ENCODE peak calls at places on chromosomes 13 and 19, in six cellular contexts. R is uterus, D is mammary epithelial cell, M is choroid plexus epithelial cell, U is GM12865, X is endodermal cell. V is an unnamed sample.

GRCh38 chr13:60454425-60454824 is 57.4 kb downstream of the TDRD3 start:
- DNase-seq in R (no peak), D (no peak), M (peak), U (no peak), X (no peak), V (no peak)

GRCh38 chr19:21328402-21328801 is 808 bp downstream of the ZNF708 start:
- DNase-seq in R (no peak), D (no peak), M (peak), U (peak), X (peak), V (peak)

GRCh38 chr19:55197531-55197930 is 11.8 kb downstream of the PTPRH start:
- DNase-seq in R (no peak), D (no peak), M (peak), U (peak), X (no peak), V (no peak)

GRCh38 chr13:60627071-60627686 is 230.2 kb downstream of the TDRD3 start:
- DNase-seq in R (no peak), D (no peak), M (peak), U (peak), X (peak), V (peak)

GRCh38 chr19:1102407-1103106 is 1.2 kb upstream of the GPX4 start:
- DNase-seq in R (peak), D (peak), M (peak), U (peak), X (no peak), V (no peak)

GRCh38 chr13:35179494-35179893 is 237.4 kb downstream of the NBEA start:
- DNase-seq in R (no peak), D (peak), M (peak), U (no peak), X (no peak), V (no peak)

GRCh38 chr19:56660381-56661105 is 11.0 kb downstream of the ZNF835 start:
- DNase-seq in R (peak), D (no peak), M (no peak), U (no peak), X (no peak), V (no peak)

GRCh38 chr13:21074601-21075302 is 13.4 kb upstream of the LATS2 start:
- DNase-seq in R (peak), D (no peak), M (no peak), U (no peak), X (no peak), V (peak)

GRCh38 chr19:39115105-39115847 is 10.3 kb upstream of the PAK4 start:
- DNase-seq in R (no peak), D (no peak), M (no peak), U (no peak), X (no peak), V (no peak)

GRCh38 chr13:76882431-76882830 is 3.8 kb downstream of the KCTD12 start:
- DNase-seq in R (no peak), D (no peak), M (peak), U (peak), X (no peak), V (no peak)

GRCh38 chr19:42292042-42292960 is 9.6 kb upstream of the PRR19 start:
- DNase-seq in R (no peak), D (no peak), M (no peak), U (no peak), X (no peak), V (no peak)
- TF ChIP-seq CTCF in R (no peak), D (no peak), M (no peak), U (no peak), X (no peak), V (no peak)

GRCh38 chr13:30079501-30079900 is 227.8 kb downstream of the KATNAL1 start:
- DNase-seq in R (no peak), D (no peak), M (no peak), U (no peak), X (no peak), V (no peak)

GRCh38 chr13:30077338-30077737 is 226.9 kb upstream of the UBL3 start:
- DNase-seq in R (no peak), D (no peak), M (no peak), U (no peak), X (peak), V (no peak)

GRCh38 chr13:30078059-30078458 is 227.6 kb upstream of the UBL3 start:
- DNase-seq in R (no peak), D (no peak), M (no peak), U (peak), X (no peak), V (no peak)

GRCh38 chr13:30082391-30082790 is 225.0 kb downstream of the KATNAL1 start:
- DNase-seq in R (no peak), D (no peak), M (no peak), U (no peak), X (no peak), V (no peak)

DNA sequence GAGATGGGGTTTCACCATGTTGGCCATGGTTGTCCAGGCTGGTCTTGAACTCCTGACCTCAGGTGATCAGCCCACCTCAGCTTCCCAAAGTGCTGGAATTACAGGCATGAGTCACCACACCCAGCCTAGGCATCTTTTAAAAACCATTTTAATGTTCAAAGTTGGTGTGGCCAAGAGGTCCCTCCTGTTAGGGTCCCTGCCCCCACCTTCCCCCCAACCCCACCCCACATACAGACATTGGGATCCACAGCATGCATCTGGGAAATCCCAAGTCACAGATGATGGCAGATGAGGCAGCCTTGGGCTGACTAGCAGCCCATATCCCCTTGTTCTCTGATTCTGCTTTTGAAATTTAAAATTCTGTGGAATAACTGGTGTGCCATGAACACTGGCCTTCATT is 226.0 kb downstream of the KATNAL1 start:
- DNase-seq in R (no peak), D (no peak), M (no peak), U (no peak), X (no peak), V (no peak)
- TF ChIP-seq CTCF in R (no peak), D (no peak), M (no peak), U (no peak), X (no peak), V (no peak)

GRCh38 chr13:32024750-32025149 is 6.8 kb upstream of the FRY start:
- DNase-seq in R (no peak), D (no peak), M (no peak), U (no peak), X (no peak), V (no peak)

GRCh38 chr13:32023096-32023495 is 8.5 kb upstream of the FRY start:
- DNase-seq in R (no peak), D (no peak), M (no peak), U (no peak), X (no peak), V (no peak)

GRCh38 chr13:32021785-32022184 is 9.8 kb upstream of the FRY start:
- DNase-seq in R (no peak), D (no peak), M (no peak), U (no peak), X (no peak), V (no peak)

GRCh38 chr13:32022292-32022691 is 9.3 kb upstream of the FRY start:
- DNase-seq in R (peak), D (no peak), M (no peak), U (no peak), X (no peak), V (no peak)

DNA sequence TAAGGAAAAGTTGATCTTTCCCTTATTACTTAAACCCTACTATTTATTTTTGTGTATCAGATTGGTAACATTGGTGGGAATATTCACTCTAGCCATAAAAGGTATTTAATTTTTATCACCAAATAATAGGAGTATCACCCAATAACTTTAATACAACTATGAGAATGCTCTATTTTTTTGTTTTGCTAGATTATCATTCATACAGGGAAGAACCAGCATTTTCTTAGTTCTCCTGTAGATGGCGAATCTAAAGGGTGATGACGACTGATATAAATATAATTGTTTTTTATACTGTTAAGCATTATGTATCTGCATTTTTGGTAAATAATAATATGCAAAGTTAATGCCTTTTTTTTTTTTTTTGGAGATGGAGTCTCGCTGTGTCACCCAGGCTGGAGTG is 7.9 kb upstream of the FRY start:
- DNase-seq in R (no peak), D (no peak), M (peak), U (no peak), X (no peak), V (no peak)
- TF ChIP-seq CTCF in R (no peak), D (peak), M (peak), U (no peak), X (peak), V (no peak)

DNA sequence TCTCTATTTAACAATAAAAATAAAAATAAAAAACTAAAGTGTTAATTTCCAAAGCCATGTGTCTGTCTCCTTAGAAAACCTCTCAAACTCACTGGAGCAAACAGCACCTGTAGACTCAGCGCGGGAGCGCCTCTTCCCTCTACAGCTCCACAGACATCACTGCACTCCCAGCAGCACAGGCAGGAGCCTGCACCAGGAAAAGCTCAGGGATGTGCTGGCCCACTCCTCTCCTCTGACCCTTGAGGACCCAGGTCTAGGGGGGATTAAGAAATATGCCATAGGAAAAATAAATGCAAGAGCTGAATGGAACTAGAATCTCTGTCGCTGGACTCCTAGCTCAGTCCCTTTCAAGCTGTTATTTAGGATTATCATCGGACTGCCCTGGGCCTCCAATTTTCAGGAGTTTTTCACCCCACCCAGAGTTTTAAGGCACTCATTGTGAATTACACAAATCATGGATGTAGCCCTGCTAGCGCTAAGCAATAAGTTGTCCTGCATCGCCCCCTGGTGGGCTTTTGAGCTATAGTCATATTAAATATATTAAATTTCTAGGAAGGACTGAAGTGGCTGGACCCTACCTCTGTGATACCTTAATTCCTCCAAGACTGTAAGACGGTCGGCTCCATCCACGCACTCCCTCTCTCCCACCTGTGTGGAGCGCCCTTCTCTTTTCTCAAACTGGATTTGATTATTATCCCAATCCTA is 333.9 kb downstream of the UQCRFS1 start:
- DNase-seq in R (peak), D (peak), M (peak), U (peak), X (peak), V (peak)
- TF ChIP-seq CTCF in R (peak), D (peak), M (peak), U (peak), X (peak), V (peak)

DNA sequence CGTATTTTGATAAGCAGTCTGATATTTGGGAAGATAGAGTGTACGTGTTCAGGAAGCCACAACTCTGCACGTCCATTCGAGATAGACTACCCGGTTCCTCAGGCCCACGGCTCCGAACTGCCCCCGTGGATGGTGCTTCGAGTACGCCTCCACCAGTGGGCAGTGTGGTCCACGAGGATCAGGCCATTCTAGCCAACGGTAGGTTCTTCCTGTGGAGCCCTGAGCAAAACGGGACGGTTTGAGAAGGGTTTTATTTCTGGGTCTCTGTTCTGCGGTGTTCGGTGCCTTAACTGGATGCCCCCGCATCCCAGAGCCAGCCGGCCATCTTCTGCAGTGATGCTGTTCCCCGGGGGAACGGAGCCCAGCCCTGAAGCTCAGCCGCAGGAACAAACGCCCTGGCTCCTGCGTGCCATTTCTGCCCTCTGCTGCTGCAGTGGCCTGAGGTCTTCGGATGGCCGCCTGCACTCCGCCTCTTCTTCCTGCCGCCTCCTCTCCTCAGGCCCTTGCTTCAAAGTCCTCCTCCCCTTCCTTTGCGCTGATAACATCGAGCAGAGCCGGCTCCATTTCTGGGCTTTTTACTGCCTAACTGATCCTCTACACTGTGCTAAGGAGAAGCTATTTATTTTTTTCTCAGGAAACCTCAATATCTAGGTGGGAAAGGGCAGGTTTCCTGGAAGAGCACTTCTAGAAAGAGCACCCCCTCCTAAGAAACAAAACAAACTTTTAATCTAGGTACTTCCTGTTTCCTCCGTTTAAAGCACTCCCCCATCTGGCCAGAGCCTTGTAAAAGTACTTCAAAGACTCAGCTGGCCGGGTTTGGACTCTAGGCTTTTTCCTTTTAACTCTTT is 36.2 kb upstream of the SLC46A3 start:
- DNase-seq in R (no peak), D (no peak), M (peak), U (no peak), X (peak), V (peak)
- TF ChIP-seq CTCF in R (no peak), D (no peak), M (peak), U (no peak), X (peak), V (peak)

GRCh38 chr19:11227201-11227886 is 12.1 kb upstream of the ANGPTL8 start:
- DNase-seq in R (no peak), D (no peak), M (peak), U (peak), X (peak), V (no peak)
- TF ChIP-seq CTCF in R (no peak), D (peak), M (peak), U (peak), X (peak), V (no peak)

GRCh38 chr13:24272452-24273161 is 36.8 kb upstream of the C1QTNF9 start:
- DNase-seq in R (no peak), D (no peak), M (no peak), U (peak), X (peak), V (no peak)

GRCh38 chr13:24271231-24271610 is 38.2 kb upstream of the C1QTNF9 start:
- DNase-seq in R (no peak), D (no peak), M (no peak), U (no peak), X (no peak), V (no peak)

GRCh38 chr13:24270639-24271131 is 38.7 kb upstream of the C1QTNF9 start:
- DNase-seq in R (peak), D (peak), M (peak), U (peak), X (peak), V (peak)

GRCh38 chr13:24269803-24270202 is 39.6 kb upstream of the C1QTNF9 start:
- DNase-seq in R (no peak), D (peak), M (peak), U (no peak), X (no peak), V (no peak)

GRCh38 chr13:24271611-24272451 is 37.5 kb upstream of the C1QTNF9 start:
- DNase-seq in R (peak), D (peak), M (peak), U (peak), X (peak), V (peak)
- TF ChIP-seq CTCF in R (no peak), D (no peak), M (no peak), U (no peak), X (no peak), V (no peak)

DNA sequence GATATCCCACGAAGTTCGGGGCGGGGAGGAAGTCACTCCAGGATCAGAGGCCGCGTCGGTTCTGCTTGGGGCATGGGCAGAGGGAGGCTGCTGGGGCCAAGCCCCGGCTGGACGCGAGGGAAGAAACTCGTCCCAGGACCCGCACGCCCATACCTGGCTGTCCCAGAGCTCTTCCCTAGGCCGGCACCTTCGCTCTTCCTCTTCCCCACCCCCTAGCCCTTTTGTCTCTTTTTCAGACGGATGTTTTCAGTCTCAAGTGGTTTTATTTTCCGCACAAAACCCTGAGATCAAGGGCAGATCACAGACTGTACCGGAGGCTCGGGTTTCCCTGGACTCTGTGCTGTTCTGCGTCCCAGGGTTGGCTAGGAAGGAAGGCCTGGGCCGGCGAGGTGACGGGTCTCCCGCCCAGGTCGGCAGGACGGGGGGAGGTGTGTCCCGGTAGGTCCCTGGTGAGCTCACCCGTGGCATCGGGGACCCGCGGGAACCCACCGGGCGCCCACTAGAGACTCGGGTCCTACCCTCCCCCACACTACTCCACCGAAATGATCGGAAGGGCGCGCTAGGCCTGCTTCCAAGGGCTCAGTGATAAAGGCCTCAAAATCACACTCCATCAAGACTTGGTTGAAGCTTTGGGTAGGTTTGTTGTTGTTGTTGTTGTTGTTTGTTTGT is 7.9 kb downstream of the ZIC2 start:
- DNase-seq in R (no peak), D (no peak), M (peak), U (no peak), X (peak), V (no peak)
- TF ChIP-seq CTCF in R (no peak), D (no peak), M (no peak), U (no peak), X (no peak), V (no peak)

GRCh38 chr19:54096642-54097106 is 3.9 kb downstream of the OSCAR start:
- DNase-seq in R (no peak), D (peak), M (peak), U (no peak), X (peak), V (no peak)
- TF ChIP-seq CTCF in R (no peak), D (no peak), M (peak), U (no peak), X (no peak), V (peak)

GRCh38 chr19:46068345-46069258 is 27.8 kb upstream of the IGFL4 start:
- DNase-seq in R (no peak), D (peak), M (peak), U (no peak), X (no peak), V (no peak)
- TF ChIP-seq CTCF in R (no peak), D (no peak), M (no peak), U (no peak), X (no peak), V (no peak)